ENCODE peak calls at places on chromosomes 6 and 20, in four cellular contexts. L is K562, Y is GM12878, R is HepG2. M is an unnamed sample.

GRCh38 chr20:37725165-37725564 is 31.3 kb downstream of the CTNNBL1 start:
- DNase-seq in L (no peak), Y (no peak), R (peak), M (no peak)

GRCh38 chr6:17484201-17484606 is 90.8 kb downstream of the CAP2 start:
- DNase-seq in L (no peak), Y (no peak), R (no peak), M (no peak)

GRCh38 chr20:22824077-22824476 is 211.0 kb upstream of the SSTR4 start:
- DNase-seq in L (no peak), Y (no peak), R (no peak), M (no peak)

GRCh38 chr6:150334790-150335783 is 33.7 kb upstream of the IYD start:
- DNase-seq in L (peak), Y (no peak), R (peak), M (peak)

GRCh38 chr6:53258774-53259155 is 90.0 kb downstream of the ELOVL5 start:
- DNase-seq in L (no peak), Y (no peak), R (no peak), M (no peak)

GRCh38 chr20:4482378-4482777 is 239.3 kb upstream of the PRND start:
- DNase-seq in L (no peak), Y (no peak), R (no peak), M (no peak)

GRCh38 chr6:147001621-147002020 is 202.6 kb upstream of the STXBP5 start:
- DNase-seq in L (no peak), Y (no peak), R (no peak), M (no peak)

GRCh38 chr6:86686496-86686895 is 250.8 kb upstream of the HTR1E start:
- DNase-seq in L (no peak), Y (no peak), R (no peak), M (no peak)

GRCh38 chr20:18628330-18628941 is 40.6 kb downstream of the DTD1 start:
- DNase-seq in L (peak), Y (no peak), R (peak), M (peak)

GRCh38 chr6:139592011-139592410 is 217.6 kb upstream of the CITED2 start:
- DNase-seq in L (no peak), Y (no peak), R (no peak), M (no peak)
- H3K4me2 ChIP-seq in L (no peak), Y (no peak), R (no peak), M (no peak)

GRCh38 chr6:28489366-28490190 is 26.0 kb downstream of the GPX6 start:
- DNase-seq in L (peak), Y (peak), R (peak), M (peak)
- TF ChIP-seq POLR2A in L (peak), Y (peak), R (no peak), M (peak)

GRCh38 chr6:156395276-156395675 is 381.9 kb upstream of the ARID1B start:
- DNase-seq in L (no peak), Y (peak), R (no peak), M (no peak)
- TF ChIP-seq ESRRA in L (no peak), Y (no peak), R (no peak), M (no peak)

DNA sequence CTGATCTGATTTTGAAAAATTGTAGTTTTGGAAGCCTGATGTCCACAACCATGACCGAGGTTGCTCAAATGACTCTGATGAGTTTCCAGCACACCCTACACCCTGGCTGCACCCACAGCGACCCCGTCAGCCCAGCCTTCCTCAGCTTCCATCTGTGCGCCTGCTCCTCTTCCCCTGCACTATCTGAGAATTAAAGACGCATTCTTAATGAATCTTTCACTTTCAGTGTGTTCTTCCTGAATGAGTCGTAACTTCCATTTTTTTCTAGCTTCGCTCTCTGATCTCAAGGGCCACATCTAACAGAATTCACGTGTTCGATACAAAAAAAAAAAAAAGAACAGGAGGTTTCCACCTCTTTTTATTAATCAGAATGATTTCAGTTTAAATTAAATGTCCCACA is 21.3 kb upstream of the RREB1 start:
- DNase-seq in L (no peak), Y (peak), R (no peak), M (no peak)
- H3K4me2 ChIP-seq in L (no peak), Y (peak), R (no peak), M (no peak)

GRCh38 chr6:11538799-11539468 is 1.4 kb downstream of the TMEM170B start:
- DNase-seq in L (no peak), Y (no peak), R (no peak), M (no peak)

GRCh38 chr6:11536795-11537194 is 754 bp upstream of the TMEM170B start:
- DNase-seq in L (peak), Y (no peak), R (no peak), M (no peak)

GRCh38 chr6:11535801-11536230 is 1.7 kb upstream of the TMEM170B start:
- DNase-seq in L (no peak), Y (no peak), R (peak), M (no peak)

GRCh38 chr6:11538049-11538798 is 675 bp downstream of the TMEM170B start:
- DNase-seq in L (peak), Y (no peak), R (no peak), M (peak)

DNA sequence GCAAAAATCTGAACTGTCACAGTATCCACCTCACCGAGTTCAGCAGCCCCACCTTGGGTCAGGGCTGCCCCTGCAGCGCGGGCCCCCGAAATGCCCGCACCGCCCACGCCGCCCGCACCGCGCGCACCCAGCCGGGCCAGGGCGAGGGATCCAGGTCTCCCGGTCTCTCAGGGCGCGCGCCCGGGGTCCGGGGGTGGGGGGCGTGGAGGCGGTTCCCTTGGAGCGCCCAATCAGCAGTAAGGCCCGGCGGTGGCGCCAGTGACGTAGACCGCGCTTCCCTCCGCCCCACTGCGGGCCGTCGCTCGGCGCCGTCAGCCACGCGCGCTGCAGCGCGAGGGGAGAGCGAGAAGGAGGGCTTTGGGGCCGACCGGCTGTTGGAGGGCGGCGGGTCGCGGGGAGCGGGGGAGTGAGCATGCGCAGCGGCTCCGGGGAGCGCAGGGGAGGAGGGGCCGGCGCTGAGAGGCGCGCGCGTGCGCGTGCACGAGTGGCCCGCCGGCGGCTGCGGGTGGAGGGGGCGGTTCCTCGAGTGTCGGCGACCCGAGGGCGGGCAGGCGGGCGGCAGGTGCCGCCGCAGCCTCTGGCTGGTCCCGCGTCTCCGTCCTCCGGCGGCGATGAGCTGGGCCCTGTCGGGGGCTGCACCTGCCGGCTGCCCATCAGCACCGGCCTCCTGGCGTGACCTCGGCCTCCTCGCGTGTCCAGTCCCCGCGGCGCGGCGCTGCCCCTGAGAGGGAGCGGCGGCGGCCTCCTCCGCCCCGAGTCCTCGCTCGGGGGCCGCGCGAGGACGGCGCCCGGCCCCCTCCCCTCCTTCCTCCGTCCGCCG is at the start of gene TMEM170B:
- DNase-seq in L (peak), Y (peak), R (peak), M (peak)
- TF ChIP-seq POLR2A in L (no peak), Y (peak), R (peak), M (no peak)

DNA sequence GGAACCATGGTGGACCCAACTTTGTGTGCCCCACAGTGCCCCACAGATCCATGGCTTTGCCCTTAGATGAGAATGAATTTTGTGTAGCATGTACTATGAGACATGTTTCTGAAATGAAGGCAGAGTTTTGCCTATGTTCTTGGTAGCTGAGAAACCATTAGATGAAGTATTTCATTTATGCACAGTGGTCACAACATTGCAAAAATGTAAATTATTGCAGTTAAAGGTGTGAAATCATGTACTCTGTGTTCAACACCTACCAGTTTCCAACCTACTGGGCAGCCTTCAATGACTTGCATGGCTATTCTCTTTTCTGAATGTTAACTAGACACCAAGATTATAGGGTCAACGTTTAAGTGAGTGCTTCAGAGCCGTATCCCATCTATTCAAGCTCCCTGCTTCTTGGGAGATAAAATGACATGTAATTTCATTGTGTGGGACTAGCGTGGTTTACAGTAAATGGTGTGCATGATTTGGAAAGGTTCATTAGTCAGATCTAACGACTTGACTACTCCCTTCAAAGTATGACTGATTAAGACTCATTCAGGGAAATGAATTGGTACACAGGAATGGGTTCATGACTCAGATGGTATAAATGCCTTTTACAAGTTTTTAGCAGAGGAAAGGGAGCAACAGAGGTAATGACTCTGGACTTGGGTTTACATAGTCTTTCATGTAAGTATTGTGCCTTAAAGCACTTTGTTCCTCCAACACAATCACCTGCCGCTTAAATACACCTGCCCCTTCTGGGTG is 106.1 kb upstream of the AKIRIN2 start:
- DNase-seq in L (no peak), Y (no peak), R (no peak), M (no peak)
- TF ChIP-seq ESRRA in L (no peak), Y (no peak), R (no peak), M (no peak)

GRCh38 chr6:33171096-33171888 is 21.0 kb downstream of the COL11A2 start:
- DNase-seq in L (no peak), Y (no peak), R (no peak), M (no peak)
- H3K4me2 ChIP-seq in L (no peak), Y (no peak), R (no peak), M (no peak)